ENCODE peak calls at places on chromosomes 12 and 14, in seven cellular contexts. J is HAP-1; V is H54; F is C1 segment of cervical spinal cord; W is tibial nerve; L is heart right ventricle; Q is activated naive CD4-positive, alpha-beta T cell. B is an unnamed sample.

GRCh38 chr14:26872510-26872909 is 274.7 kb upstream of the NOVA1 start:
- DNase-seq in J (no peak), V (no peak), F (no peak), W (no peak), L (no peak), Q (no peak), B (no peak)

GRCh38 chr14:92022036-92022435 is 17.8 kb downstream of the TRIP11 start:
- DNase-seq in J (no peak), V (no peak), F (no peak), W (no peak), L (no peak), Q (no peak), B (no peak)

GRCh38 chr14:95386536-95386935 is 66.8 kb upstream of the CLMN start:
- DNase-seq in J (no peak), V (no peak), F (no peak), W (no peak), L (no peak), Q (no peak), B (no peak)

GRCh38 chr12:49622501-49623141 is 740 bp upstream of the PRPF40B start:
- DNase-seq in J (peak; percentile 48), V (no peak), F (no peak), W (no peak), L (no peak), Q (peak; percentile 50), B (no peak)

GRCh38 chr12:116599285-116600122 is 40.3 kb downstream of the MAP1LC3B2 start:
- DNase-seq in J (peak; percentile 89), V (peak; percentile 59), F (peak; percentile 53), W (peak; percentile 79), L (peak; percentile 86), Q (peak; percentile 54), B (peak; percentile 24)

GRCh38 chr14:71242237-71242748 is 335.0 kb downstream of the PCNX1 start:
- DNase-seq in J (no peak), V (no peak), F (no peak), W (no peak), L (no peak), Q (no peak), B (no peak)

GRCh38 chr14:65304963-65305362 is 107.6 kb upstream of the FUT8 start:
- DNase-seq in J (no peak), V (no peak), F (no peak), W (no peak), L (no peak), Q (no peak), B (no peak)

GRCh38 chr12:64088431-64089349 is 133.4 kb downstream of the KICS2 start:
- DNase-seq in J (peak; percentile 50), V (peak; percentile 50), F (no peak), W (peak; percentile 35), L (no peak), Q (no peak), B (peak; percentile 80)

GRCh38 chr12:49043856-49044258 is 16.7 kb downstream of the KMT2D start:
- DNase-seq in J (peak; percentile 90), V (no peak), F (no peak), W (no peak), L (peak; percentile 73), Q (peak; percentile 77), B (no peak)

GRCh38 chr12:21505888-21506287 is 4.3 kb downstream of the GOLT1B start:
- DNase-seq in J (no peak), V (no peak), F (no peak), W (no peak), L (no peak), Q (no peak), B (no peak)